ENCODE peak calls at places on chromosome 21, in six cellular contexts. F, V, L, S, G and U are unnamed samples.

GRCh38 chr21:21213297-21213696 is 215.1 kb downstream of the NCAM2 start:
- DNase-seq in F (no peak), V (peak), L (no peak), S (no peak), G (no peak), U (no peak)

GRCh38 chr21:32463889-32464300 is 51.4 kb downstream of the EVA1C start:
- DNase-seq in F (no peak), V (peak), L (no peak), S (no peak), G (no peak), U (no peak)

GRCh38 chr21:41564871-41565281 is 56.9 kb upstream of the TMPRSS2 start:
- DNase-seq in F (no peak), V (no peak), L (no peak), S (no peak), G (peak), U (no peak)

GRCh38 chr21:21163904-21164303 is 165.7 kb downstream of the NCAM2 start:
- DNase-seq in F (peak), V (peak), L (no peak), S (no peak), G (peak), U (peak)

GRCh38 chr21:34845521-34846213 is 176.9 kb downstream of the CLIC6 start:
- DNase-seq in F (no peak), V (peak), L (no peak), S (no peak), G (peak), U (no peak)

GRCh38 chr21:37787456-37787855 is 128.8 kb downstream of the KCNJ6 start:
- DNase-seq in F (no peak), V (peak), L (no peak), S (no peak), G (peak), U (peak)

GRCh38 chr21:14918542-14918941 is 146.3 kb downstream of the NRIP1 start:
- DNase-seq in F (no peak), V (no peak), L (no peak), S (no peak), G (no peak), U (peak)

GRCh38 chr21:16460936-16461335 is 731.2 kb downstream of the USP25 start:
- DNase-seq in F (no peak), V (no peak), L (peak), S (no peak), G (no peak), U (peak)

GRCh38 chr21:25334046-25334730 is 273.1 kb downstream of the MRPL39 start:
- DNase-seq in F (no peak), V (no peak), L (no peak), S (no peak), G (no peak), U (no peak)

GRCh38 chr21:33968082-33968997 is 52.7 kb upstream of the ATP5PO start:
- DNase-seq in F (no peak), V (peak), L (no peak), S (no peak), G (peak), U (peak)

GRCh38 chr21:15978158-15978805 is 248.5 kb downstream of the USP25 start:
- DNase-seq in F (no peak), V (peak), L (no peak), S (no peak), G (no peak), U (peak)

GRCh38 chr21:21052672-21053071 is 54.5 kb downstream of the NCAM2 start:
- DNase-seq in F (no peak), V (no peak), L (no peak), S (no peak), G (no peak), U (no peak)

GRCh38 chr21:26717146-26717739 is 128.0 kb downstream of the ADAMTS1 start:
- DNase-seq in F (no peak), V (peak), L (no peak), S (no peak), G (peak), U (no peak)

GRCh38 chr21:40511976-40512375 is 335.0 kb downstream of the DSCAM start:
- DNase-seq in F (no peak), V (no peak), L (no peak), S (no peak), G (no peak), U (no peak)

GRCh38 chr21:14862794-14863720 is 201.7 kb downstream of the NRIP1 start:
- DNase-seq in F (no peak), V (peak), L (no peak), S (no peak), G (peak), U (peak)

GRCh38 chr21:19995253-19995652 is 1003.0 kb upstream of the NCAM2 start:
- DNase-seq in F (no peak), V (no peak), L (no peak), S (no peak), G (no peak), U (no peak)

GRCh38 chr21:26939532-26940181 is 27.2 kb downstream of the ADAMTS5 start:
- DNase-seq in F (no peak), V (peak), L (no peak), S (no peak), G (peak), U (no peak)

GRCh38 chr21:33909756-33910155 is 5.8 kb downstream of the ATP5PO start:
- DNase-seq in F (no peak), V (no peak), L (no peak), S (no peak), G (no peak), U (no peak)

GRCh38 chr21:23960769-23961168 is 1646.5 kb downstream of the MRPL39 start:
- DNase-seq in F (no peak), V (no peak), L (no peak), S (no peak), G (no peak), U (no peak)

GRCh38 chr21:45076245-45076661 is 1.9 kb downstream of the ADARB1 start:
- DNase-seq in F (no peak), V (peak), L (peak), S (no peak), G (peak), U (peak)

GRCh38 chr21:31530918-31531705 is 128.4 kb upstream of the SOD1 start:
- DNase-seq in F (no peak), V (no peak), L (no peak), S (no peak), G (no peak), U (no peak)

GRCh38 chr21:25420831-25421230 is 186.4 kb downstream of the MRPL39 start:
- DNase-seq in F (no peak), V (no peak), L (no peak), S (no peak), G (no peak), U (no peak)

GRCh38 chr21:31493350-31493880 is 149.4 kb upstream of the TIAM1 start:
- DNase-seq in F (no peak), V (no peak), L (no peak), S (no peak), G (no peak), U (no peak)

GRCh38 chr21:31654340-31654739 is 5.2 kb upstream of the SOD1 start:
- DNase-seq in F (no peak), V (no peak), L (peak), S (no peak), G (no peak), U (no peak)

GRCh38 chr21:37233551-37234146 is 33.5 kb downstream of the VPS26C start:
- DNase-seq in F (no peak), V (no peak), L (no peak), S (no peak), G (no peak), U (no peak)

GRCh38 chr21:18350216-18350615 is 53.4 kb downstream of the TMPRSS15 start:
- DNase-seq in F (no peak), V (no peak), L (no peak), S (no peak), G (peak), U (no peak)

GRCh38 chr21:25062061-25062460 is 545.2 kb downstream of the MRPL39 start:
- DNase-seq in F (no peak), V (peak), L (no peak), S (no peak), G (no peak), U (peak)

GRCh38 chr21:41130883-41131282 is 37.1 kb upstream of the BACE2 start:
- DNase-seq in F (no peak), V (no peak), L (no peak), S (no peak), G (no peak), U (no peak)

GRCh38 chr21:31798842-31799691 is 67.1 kb upstream of the SCAF4 start:
- DNase-seq in F (no peak), V (peak), L (no peak), S (no peak), G (no peak), U (no peak)

GRCh38 chr21:33116669-33117267 is 46.8 kb downstream of the OLIG1 start:
- DNase-seq in F (no peak), V (no peak), L (no peak), S (no peak), G (no peak), U (no peak)

GRCh38 chr21:46213620-46214286 is 14.8 kb downstream of the LSS start:
- DNase-seq in F (no peak), V (no peak), L (no peak), S (no peak), G (no peak), U (no peak)

GRCh38 chr21:46214478-46215340 is 13.9 kb downstream of the LSS start:
- DNase-seq in F (no peak), V (no peak), L (no peak), S (no peak), G (no peak), U (no peak)

GRCh38 chr21:46211786-46212720 is 16.5 kb downstream of the LSS start:
- DNase-seq in F (no peak), V (no peak), L (no peak), S (no peak), G (no peak), U (no peak)

GRCh38 chr21:46211376-46211775 is 17.2 kb downstream of the LSS start:
- DNase-seq in F (no peak), V (no peak), L (no peak), S (no peak), G (no peak), U (no peak)

DNA sequence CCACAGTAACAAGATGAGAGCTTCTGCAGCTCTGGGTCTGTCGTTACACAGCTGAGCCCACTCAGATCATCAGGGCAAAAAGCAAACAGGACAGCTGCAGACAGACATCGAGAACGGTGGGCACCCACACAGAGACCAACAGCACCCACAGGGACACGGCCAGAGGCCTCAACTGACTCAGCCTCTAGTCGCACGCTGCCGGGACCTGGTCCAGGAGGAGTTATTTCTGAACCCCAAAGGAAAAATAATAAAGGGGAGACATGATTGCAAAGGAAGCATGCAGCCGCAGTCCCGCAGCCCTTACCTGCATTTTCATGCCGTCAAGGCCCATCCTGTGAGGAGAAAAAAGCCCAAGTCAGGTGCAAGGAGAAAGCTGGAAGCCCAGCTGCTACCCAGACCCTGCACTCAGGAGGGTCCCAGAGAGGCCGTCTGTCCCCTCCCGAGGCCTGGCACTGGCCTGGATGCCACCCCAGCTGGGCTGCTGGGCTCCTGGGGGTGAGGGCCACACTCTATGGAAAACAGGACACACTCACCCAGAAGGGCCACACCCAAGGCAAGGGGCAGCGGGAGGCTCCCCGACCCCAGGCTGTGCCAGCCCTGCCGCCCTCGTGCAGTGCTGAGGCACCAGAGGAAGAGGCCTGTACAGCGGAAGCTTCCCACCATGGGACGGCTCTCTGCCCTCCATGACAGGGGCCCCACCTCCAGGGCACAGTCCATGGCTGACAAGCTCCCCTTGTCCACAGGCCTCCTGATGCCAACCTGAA is 15.7 kb downstream of the LSS start:
- DNase-seq in F (no peak), V (no peak), L (no peak), S (no peak), G (no peak), U (no peak)
- H2BK5ac ChIP-seq in F (no peak), V (no peak), L (no peak), S (no peak), G (no peak), U (no peak)

DNA sequence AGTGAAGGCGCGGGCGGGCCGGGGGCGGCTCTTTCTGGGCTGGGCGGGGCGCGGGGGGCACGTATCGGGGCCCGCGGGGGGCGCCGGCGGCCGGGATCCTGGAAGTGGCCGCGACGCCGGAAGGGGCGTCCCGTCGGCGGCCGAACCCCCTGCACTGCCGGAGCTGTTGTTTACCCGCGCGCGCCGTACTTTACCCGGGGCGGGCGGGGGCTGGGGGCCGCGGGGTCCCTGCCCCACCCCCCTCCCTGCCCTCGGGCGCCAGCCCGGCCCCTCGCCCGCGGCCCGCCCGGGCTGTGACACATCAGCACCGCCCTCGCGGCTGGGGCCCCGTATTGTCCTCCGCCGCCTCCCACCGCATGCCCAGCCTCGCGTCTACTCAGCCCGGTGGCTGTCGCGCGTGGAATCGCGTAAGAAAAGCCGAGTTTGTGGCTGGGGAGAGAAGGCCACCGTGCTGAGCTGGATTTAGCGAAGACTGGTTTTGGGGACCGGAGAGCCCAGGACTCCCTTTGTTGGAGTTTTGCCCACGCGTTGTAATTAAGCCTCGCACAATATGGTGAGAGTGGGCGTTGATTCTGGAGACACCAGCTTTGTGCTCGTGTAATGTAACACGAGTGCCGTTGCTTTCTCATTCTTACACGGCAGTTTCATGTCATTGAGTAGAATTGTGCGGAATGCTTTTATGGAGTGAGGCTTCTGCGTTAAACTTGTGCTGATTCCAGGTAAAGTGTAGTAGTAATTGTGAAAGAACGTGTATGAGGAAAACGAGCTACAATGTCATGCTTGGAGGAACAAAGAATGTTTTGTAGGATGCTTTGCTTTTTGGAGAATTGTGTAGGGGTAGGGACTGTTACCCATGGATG is 554 bp downstream of the BACH1 start:
- DNase-seq in F (peak), V (peak), L (no peak), S (no peak), G (peak), U (peak)
- H3K23ac ChIP-seq in F (peak), V (peak), L (peak), S (no peak), G (no peak), U (peak)

GRCh38 chr21:42567861-42568260 is 54.2 kb downstream of the SLC37A1 start:
- DNase-seq in F (no peak), V (no peak), L (no peak), S (no peak), G (no peak), U (no peak)

GRCh38 chr21:42568834-42569731 is 55.4 kb downstream of the SLC37A1 start:
- DNase-seq in F (no peak), V (no peak), L (no peak), S (no peak), G (no peak), U (no peak)

GRCh38 chr21:42567181-42567560 is 53.5 kb downstream of the SLC37A1 start:
- DNase-seq in F (no peak), V (no peak), L (no peak), S (no peak), G (no peak), U (no peak)

GRCh38 chr21:42569732-42570301 is 56.2 kb downstream of the SLC37A1 start:
- DNase-seq in F (no peak), V (no peak), L (no peak), S (no peak), G (no peak), U (no peak)

DNA sequence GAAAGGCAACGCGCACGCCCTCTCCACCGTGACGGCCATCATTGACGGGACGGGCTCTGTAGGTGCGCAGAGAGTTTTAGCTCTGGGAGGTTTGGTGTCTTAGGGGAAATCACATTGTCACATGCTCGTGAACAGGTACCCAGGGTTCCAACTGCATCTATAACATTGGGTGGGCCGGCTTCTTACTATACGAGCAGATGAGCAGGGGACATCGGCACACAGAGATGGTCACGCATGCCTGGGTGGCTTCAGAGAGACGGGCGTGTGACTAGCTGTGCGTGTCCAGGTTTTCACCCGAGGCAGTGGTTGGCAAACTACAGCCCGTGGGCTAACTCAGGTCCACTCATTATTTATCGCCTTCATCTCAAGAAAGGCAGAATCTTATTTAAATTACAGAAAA is 54.7 kb downstream of the SLC37A1 start:
- DNase-seq in F (no peak), V (no peak), L (no peak), S (no peak), G (no peak), U (no peak)
- H2BK15ac ChIP-seq in F (no peak), V (no peak), L (no peak), S (no peak), G (no peak), U (no peak)

DNA sequence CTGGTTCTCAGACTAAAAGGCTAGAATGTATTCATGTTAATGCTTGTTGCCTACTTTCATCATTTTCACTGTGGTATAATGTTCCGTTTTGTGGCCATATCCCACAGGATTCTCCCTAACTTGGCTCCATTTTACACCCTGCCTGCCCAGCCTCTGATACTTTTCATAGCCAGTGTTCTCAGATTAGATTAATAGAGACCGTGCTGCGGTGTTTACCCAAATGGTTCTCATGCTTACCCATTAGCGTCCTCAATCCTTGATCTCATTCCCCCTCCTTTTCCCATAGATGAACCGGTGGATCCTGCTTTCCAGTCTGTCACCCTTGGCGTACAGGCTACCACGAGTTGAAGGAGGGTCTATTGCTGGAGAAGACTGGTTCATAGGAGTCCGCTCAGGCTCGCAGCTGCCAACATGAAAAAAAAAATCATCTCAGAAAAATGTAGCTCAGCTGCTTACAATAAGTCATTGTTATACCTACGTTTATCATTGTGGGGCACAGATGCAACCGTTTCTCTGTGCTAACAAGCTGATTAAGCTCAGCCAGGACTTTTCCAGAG is 78.7 kb downstream of the SETD4 start:
- DNase-seq in F (no peak), V (no peak), L (no peak), S (no peak), G (no peak), U (no peak)
- H2BK5ac ChIP-seq in F (no peak), V (no peak), L (no peak), S (no peak), G (no peak), U (no peak)

GRCh38 chr21:43957629-43958362 is 54.3 kb upstream of the TRAPPC10 start:
- DNase-seq in F (no peak), V (no peak), L (no peak), S (no peak), G (no peak), U (no peak)
- H3K23ac ChIP-seq in F (peak), V (no peak), L (no peak), S (no peak), G (no peak), U (no peak)